ENCODE peak calls at places on chromosomes 6 and 20, in five cellular contexts. D, F, B, Q and R are unnamed samples.

GRCh38 chr6:32576261-32576660 is 13.4 kb downstream of the HLA-DRB1 start:
- DNase-seq in D (no peak), F (no peak), B (no peak), Q (no peak), R (no peak)

GRCh38 chr20:16369441-16369840 is 203.8 kb downstream of the KIF16B start:
- DNase-seq in D (no peak), F (no peak), B (no peak), Q (no peak), R (no peak)

GRCh38 chr6:107648983-107649382 is 159.1 kb downstream of the SOBP start:
- DNase-seq in D (no peak), F (no peak), B (no peak), Q (no peak), R (no peak)

GRCh38 chr6:2918936-2919335 is 15.8 kb upstream of the SERPINB9 start:
- DNase-seq in D (no peak), F (no peak), B (no peak), Q (no peak), R (no peak)

GRCh38 chr20:41631826-41632225 is 13.6 kb upstream of the CHD6 start:
- DNase-seq in D (peak; percentile 94), F (no peak), B (no peak), Q (peak; percentile 59), R (peak; percentile 22)

GRCh38 chr20:64050261-64051032 is 1.0 kb upstream of the SOX18 start:
- DNase-seq in D (no peak), F (no peak), B (no peak), Q (no peak), R (no peak)

GRCh38 chr6:125944434-125944816 is 12.1 kb upstream of the HINT3 start:
- DNase-seq in D (peak; percentile 91), F (no peak), B (no peak), Q (peak; percentile 66), R (no peak)

GRCh38 chr6:142867988-142868818 is 76.8 kb downstream of the HIVEP2 start:
- DNase-seq in D (peak; percentile 97), F (no peak), B (no peak), Q (no peak), R (no peak)

GRCh38 chr6:48075181-48075580 is 35.8 kb downstream of the PTCHD4 start:
- DNase-seq in D (no peak), F (no peak), B (no peak), Q (no peak), R (no peak)

GRCh38 chr6:49676671-49677281 is 36.6 kb downstream of the CRISP2 start:
- DNase-seq in D (peak; percentile 2), F (no peak), B (peak; percentile 83), Q (no peak), R (peak; percentile 18)

GRCh38 chr6:72040106-72040505 is 153.8 kb downstream of the RIMS1 start:
- DNase-seq in D (no peak), F (no peak), B (no peak), Q (no peak), R (no peak)

DNA sequence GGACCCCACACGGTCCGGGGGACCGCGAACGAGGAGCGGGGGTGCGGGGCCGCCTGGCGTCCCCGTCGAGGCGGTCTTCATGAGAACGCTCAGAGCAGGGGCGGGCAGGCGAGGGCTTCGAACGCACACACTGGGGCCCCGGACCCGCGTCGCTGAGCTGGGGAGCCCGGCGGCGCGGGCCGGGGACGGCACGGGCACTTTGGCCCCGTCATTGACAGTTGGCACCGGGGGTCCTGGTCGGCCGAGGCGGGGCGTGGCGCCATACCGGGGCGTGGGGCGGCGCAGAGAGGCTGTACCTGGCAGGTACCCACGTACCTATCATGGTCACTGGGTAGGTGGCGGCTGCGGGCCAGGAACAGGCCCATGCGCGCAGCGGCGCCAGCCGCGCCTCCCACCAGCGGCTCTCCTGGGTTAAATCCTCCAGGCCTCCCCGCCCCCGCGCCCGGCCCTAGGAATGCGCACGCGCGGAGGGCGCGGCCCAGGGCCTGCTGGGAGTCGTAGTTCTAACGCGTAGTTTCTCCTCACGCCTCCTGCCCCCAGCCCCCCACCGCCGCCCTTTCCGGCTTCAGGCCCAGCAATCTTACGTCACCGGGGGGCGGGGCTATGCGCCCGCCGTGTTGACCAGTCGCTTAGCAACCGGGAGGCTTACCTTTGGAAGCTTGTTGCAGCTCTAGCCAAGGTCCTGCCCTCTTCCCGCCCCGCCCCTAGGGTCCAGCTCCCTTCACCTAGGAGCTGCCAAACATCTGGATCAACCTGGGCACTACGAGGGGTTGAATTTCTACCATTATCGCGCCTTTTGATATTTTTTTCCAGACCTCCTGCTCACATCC is at the start of the genes PACRG and PRKN:
- DNase-seq in D (peak; percentile 92), F (peak; percentile 98), B (peak; percentile 100), Q (peak; percentile 99), R (peak; percentile 89)
- H3K4me3 ChIP-seq in D (peak within 1 kb of the TSS; percentile 88), F (peak within 1 kb of the TSS; percentile 69), B (peak within 1 kb of the TSS; percentile 60), Q (peak within 1 kb of the TSS; percentile 88), R (peak within 1 kb of the TSS; percentile 88)

GRCh38 chr6:37784585-37784967 is 35.0 kb upstream of the ZFAND3 start:
- DNase-seq in D (no peak), F (no peak), B (peak; percentile 52), Q (no peak), R (no peak)
- H3K4me3 ChIP-seq in D (no peak overlapping the region), F (peak overlapping the region; percentile 55), B (no peak overlapping the region), Q (peak overlapping the region; percentile 68), R (no peak overlapping the region)

GRCh38 chr6:116370328-116370716 is 425 bp upstream of the DSE start:
- DNase-seq in D (no peak), F (no peak), B (peak; percentile 90), Q (no peak), R (no peak)

GRCh38 chr6:116371384-116372209 is 850 bp downstream of the DSE start:
- DNase-seq in D (peak; percentile 89), F (peak; percentile 93), B (peak; percentile 96), Q (peak; percentile 73), R (peak; percentile 80)

GRCh38 chr6:116366740-116367275 is 3.9 kb upstream of the DSE start:
- DNase-seq in D (no peak), F (no peak), B (no peak), Q (no peak), R (no peak)

GRCh38 chr6:116370717-116371383 is at the start of gene DSE:
- DNase-seq in D (peak; percentile 78), F (peak; percentile 88), B (peak; percentile 84), Q (peak; percentile 89), R (peak; percentile 68)

DNA sequence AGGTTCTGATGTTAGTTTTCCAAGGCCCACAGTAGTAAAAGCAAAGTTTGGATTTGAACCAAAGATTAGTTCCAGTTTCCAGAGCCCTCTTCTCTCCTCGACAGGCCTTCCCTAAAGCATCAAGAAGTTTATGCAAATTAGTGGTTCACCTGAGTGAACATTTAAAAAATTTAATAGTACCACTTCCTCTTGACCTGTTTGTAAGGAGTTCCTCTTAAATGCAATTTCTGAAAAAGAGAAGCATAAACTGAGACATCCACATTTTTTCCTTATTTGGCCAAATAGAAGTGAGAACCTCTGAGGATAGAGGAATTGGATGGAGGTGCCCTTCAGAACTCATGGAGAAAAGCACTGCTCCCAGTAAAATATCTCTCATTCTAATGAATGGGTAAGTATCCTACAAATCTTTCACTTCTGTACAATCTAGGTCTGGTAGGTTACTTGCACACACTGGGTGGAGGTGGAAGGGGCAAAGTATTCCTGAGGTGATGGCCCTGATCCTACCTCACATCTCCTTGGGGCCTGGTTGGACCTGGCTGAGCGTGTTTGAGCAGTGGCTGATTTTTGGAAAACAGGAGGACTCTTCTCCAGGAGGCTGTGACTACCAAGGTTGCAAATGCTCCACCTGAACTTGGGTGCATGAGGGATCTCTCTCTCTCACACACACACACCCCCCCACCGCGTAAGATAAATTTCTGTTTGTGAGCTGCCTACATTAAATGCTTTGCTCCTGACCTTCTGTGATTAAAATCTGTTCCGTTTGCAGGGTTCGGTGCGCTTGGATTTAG is 1.0 kb upstream of the DSE start:
- DNase-seq in D (peak; percentile 13), F (no peak), B (no peak), Q (no peak), R (no peak)
- H3K4me3 ChIP-seq in D (peak overlapping the region; percentile 86), F (peak overlapping the region; percentile 91), B (peak overlapping the region; percentile 54), Q (peak overlapping the region; percentile 94), R (peak overlapping the region; percentile 74)

GRCh38 chr6:12962995-12963394 is 246.4 kb downstream of the PHACTR1 start:
- DNase-seq in D (peak; percentile 14), F (no peak), B (no peak), Q (no peak), R (no peak)

GRCh38 chr6:12967686-12968085 is 251.1 kb downstream of the PHACTR1 start:
- DNase-seq in D (peak; percentile 65), F (no peak), B (no peak), Q (no peak), R (no peak)

GRCh38 chr6:12962529-12962928 is 246.0 kb downstream of the PHACTR1 start:
- DNase-seq in D (no peak), F (no peak), B (no peak), Q (no peak), R (no peak)

GRCh38 chr6:12961761-12962160 is 245.2 kb downstream of the PHACTR1 start:
- DNase-seq in D (no peak), F (no peak), B (no peak), Q (no peak), R (no peak)

GRCh38 chr6:12963566-12963965 is 247.0 kb downstream of the PHACTR1 start:
- DNase-seq in D (no peak), F (no peak), B (no peak), Q (no peak), R (no peak)
- H3K4me3 ChIP-seq in D (no peak overlapping the region), F (no peak overlapping the region), B (no peak overlapping the region), Q (peak overlapping the region; percentile 58), R (no peak overlapping the region)

GRCh38 chr20:13277663-13278295 is 56.7 kb downstream of the ISM1 start:
- DNase-seq in D (peak; percentile 28), F (no peak), B (no peak), Q (no peak), R (no peak)
- H3K4me3 ChIP-seq in D (no peak overlapping the region), F (no peak overlapping the region), B (no peak overlapping the region), Q (no peak overlapping the region), R (no peak overlapping the region)

DNA sequence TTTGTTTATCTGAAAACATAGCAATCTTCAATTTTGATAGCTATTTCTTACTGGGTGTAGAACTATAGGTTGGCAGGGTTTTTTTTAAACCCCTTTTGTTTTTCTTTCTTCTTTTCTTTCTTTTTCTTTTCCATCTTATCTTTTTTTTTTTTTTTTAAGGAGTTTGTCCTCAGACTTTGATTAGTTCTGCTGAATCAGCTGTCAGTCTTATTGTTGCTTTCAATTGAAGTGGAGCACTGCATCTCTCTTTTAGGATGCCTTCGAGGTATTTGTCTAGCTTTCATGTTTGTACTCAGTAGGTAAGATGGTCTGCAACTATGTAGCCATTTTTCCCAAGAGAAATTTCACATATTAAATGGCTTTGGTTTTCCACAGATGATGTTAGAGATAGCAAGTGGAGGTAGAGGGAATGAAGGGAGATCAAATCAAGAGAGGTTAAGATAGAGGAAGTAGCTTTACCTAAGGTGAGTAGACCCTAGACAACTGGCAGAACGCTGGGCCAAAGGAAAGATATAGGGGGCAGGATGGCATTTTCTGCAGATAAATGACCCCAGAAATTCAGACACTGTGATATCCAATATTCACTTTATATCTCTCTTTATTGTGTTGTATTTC is 137.1 kb downstream of the BCAS1 start:
- DNase-seq in D (no peak), F (no peak), B (no peak), Q (no peak), R (no peak)
- H3K4me3 ChIP-seq in D (no peak overlapping the region), F (no peak overlapping the region), B (no peak overlapping the region), Q (no peak overlapping the region), R (no peak overlapping the region)

DNA sequence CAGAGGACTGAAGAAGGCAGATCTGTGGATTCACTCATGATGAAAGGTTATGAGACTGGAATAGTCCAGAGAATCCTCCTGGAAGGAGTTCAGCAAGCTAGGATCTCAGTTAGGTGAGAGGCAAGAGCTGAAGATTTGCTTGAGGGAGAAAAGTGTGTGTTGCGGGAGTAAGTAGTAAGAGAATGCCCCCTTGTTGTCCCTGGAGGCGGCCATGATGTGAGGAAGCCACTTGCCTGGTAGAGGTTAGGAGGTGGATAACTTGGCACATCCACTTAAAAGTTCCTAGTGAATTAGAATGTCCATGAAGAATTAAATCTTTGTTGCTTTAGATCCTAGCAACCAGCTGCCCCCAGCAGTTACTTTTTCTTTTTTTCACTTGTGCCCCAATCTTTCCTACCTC is 162.5 kb downstream of the MMS22L start:
- DNase-seq in D (no peak), F (no peak), B (no peak), Q (no peak), R (no peak)
- H3K4me3 ChIP-seq in D (no peak overlapping the region), F (no peak overlapping the region), B (no peak overlapping the region), Q (no peak overlapping the region), R (no peak overlapping the region)

GRCh38 chr6:10696655-10697054 is 1.9 kb downstream of the PAK1IP1 start:
- DNase-seq in D (no peak), F (no peak), B (no peak), Q (no peak), R (no peak)
- H3K4me3 ChIP-seq in D (no peak overlapping the region), F (no peak overlapping the region), B (no peak overlapping the region), Q (no peak overlapping the region), R (no peak overlapping the region)